ENCODE peak calls at places on chromosomes 2 and 18, in seven cellular contexts. One of them, this sample, is unnamed.

GRCh38 chr2:227228061-227228667 is 63.7 kb downstream of the COL4A3 start:
- DNase-seq in mammary epithelial cell: peak; percentile 59
- DNase-seq in hepatocyte: no peak
- DNase-seq in keratinocyte: no peak
- DNase-seq in GM12878: no peak
- DNase-seq in fibroblast of lung: no peak
- DNase-seq in HCT116: no peak
- DNase-seq in this sample: no peak

GRCh38 chr2:43020990-43021677 is 205.3 kb downstream of the ZFP36L2 start:
- DNase-seq in mammary epithelial cell: peak; percentile 72
- DNase-seq in hepatocyte: no peak
- DNase-seq in keratinocyte: no peak
- DNase-seq in GM12878: no peak
- DNase-seq in fibroblast of lung: no peak
- DNase-seq in HCT116: no peak
- DNase-seq in this sample: no peak

GRCh38 chr2:180823546-180824141 is 156.8 kb upstream of the UBE2E3 start:
- DNase-seq in mammary epithelial cell: peak; percentile 60
- DNase-seq in hepatocyte: no peak
- DNase-seq in keratinocyte: no peak
- DNase-seq in GM12878: no peak
- DNase-seq in fibroblast of lung: peak; percentile 49
- DNase-seq in HCT116: no peak
- DNase-seq in this sample: peak; percentile 89

GRCh38 chr18:59902180-59902992 is 2.6 kb downstream of the PMAIP1 start:
- DNase-seq in mammary epithelial cell: peak; percentile 76
- DNase-seq in hepatocyte: no peak
- DNase-seq in keratinocyte: no peak
- DNase-seq in GM12878: no peak
- DNase-seq in fibroblast of lung: peak; percentile 88
- DNase-seq in HCT116: no peak
- DNase-seq in this sample: no peak

GRCh38 chr2:128525653-128526052 is 207.0 kb upstream of the HS6ST1 start:
- DNase-seq in mammary epithelial cell: no peak
- DNase-seq in hepatocyte: no peak
- DNase-seq in keratinocyte: no peak
- DNase-seq in GM12878: no peak
- DNase-seq in fibroblast of lung: no peak
- DNase-seq in HCT116: no peak
- DNase-seq in this sample: no peak

GRCh38 chr2:13524492-13524891 is 807.8 kb downstream of the TRIB2 start:
- DNase-seq in mammary epithelial cell: no peak
- DNase-seq in hepatocyte: no peak
- DNase-seq in keratinocyte: no peak
- DNase-seq in GM12878: no peak
- DNase-seq in fibroblast of lung: no peak
- DNase-seq in HCT116: no peak
- DNase-seq in this sample: peak; percentile 67

GRCh38 chr2:40746150-40746549 is 294.3 kb upstream of the SLC8A1 start:
- DNase-seq in mammary epithelial cell: no peak
- DNase-seq in hepatocyte: no peak
- DNase-seq in keratinocyte: no peak
- DNase-seq in GM12878: no peak
- DNase-seq in fibroblast of lung: no peak
- DNase-seq in HCT116: no peak
- DNase-seq in this sample: peak; percentile 12

GRCh38 chr2:95278051-95278471 is 3.8 kb downstream of the PROM2 start:
- DNase-seq in mammary epithelial cell: peak; percentile 91
- DNase-seq in hepatocyte: no peak
- DNase-seq in keratinocyte: no peak
- DNase-seq in GM12878: no peak
- DNase-seq in fibroblast of lung: peak; percentile 64
- DNase-seq in HCT116: peak; percentile 48
- DNase-seq in this sample: no peak

GRCh38 chr2:239312081-239312501 is 88.7 kb downstream of the HDAC4 start:
- DNase-seq in mammary epithelial cell: no peak
- DNase-seq in hepatocyte: no peak
- DNase-seq in keratinocyte: no peak
- DNase-seq in GM12878: no peak
- DNase-seq in fibroblast of lung: no peak
- DNase-seq in HCT116: no peak
- DNase-seq in this sample: no peak

GRCh38 chr2:117613101-117613500 is 201.4 kb upstream of the DDX18 start:
- DNase-seq in mammary epithelial cell: no peak
- DNase-seq in hepatocyte: no peak
- DNase-seq in keratinocyte: no peak
- DNase-seq in GM12878: no peak
- DNase-seq in fibroblast of lung: no peak
- DNase-seq in HCT116: no peak
- DNase-seq in this sample: no peak

GRCh38 chr2:24272907-24273306 is 87.4 kb downstream of the ITSN2 start:
- DNase-seq in mammary epithelial cell: no peak
- DNase-seq in hepatocyte: no peak
- DNase-seq in keratinocyte: no peak
- DNase-seq in GM12878: no peak
- DNase-seq in fibroblast of lung: no peak
- DNase-seq in HCT116: no peak
- DNase-seq in this sample: no peak

DNA sequence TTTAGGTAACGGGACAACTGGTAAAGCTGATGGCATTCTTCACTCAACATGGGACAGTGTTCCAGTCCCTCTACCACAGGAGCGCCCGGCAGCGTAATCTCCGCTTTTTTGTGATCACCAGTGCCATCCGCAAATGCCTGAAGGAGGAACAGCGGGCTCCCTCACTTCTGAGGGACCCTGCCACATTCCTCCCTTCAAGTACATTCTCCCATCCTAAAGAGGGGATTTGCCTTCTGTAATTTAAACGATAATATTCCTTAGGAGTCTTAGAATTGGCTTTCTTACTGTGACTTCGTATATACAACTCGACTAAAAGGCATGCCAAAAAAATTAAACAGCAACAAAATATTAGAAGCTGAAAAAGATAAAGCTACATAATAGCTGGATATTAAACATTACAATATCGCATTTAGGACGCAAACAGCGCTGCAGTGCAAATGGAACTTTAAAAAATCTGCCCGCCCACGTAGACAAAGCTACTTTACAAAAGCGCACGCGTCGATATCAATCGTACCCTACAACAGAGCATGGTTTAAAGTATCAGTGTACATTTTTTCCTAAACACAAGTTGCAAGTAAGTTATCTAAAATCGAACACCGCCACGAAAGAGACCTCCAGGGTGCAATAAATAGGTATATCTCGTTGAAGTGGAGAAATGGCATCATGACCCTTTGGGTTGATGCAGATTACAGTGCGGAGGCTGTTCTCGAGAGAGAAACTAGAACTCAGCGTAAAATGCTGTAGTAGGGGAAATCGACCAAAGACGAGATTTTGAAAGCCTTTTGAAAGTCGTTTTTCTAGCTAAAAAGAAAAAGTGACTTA is 2.3 kb upstream of the VSNL1 start:
- DNase-seq in mammary epithelial cell: peak; percentile 14
- DNase-seq in hepatocyte: peak; percentile 18
- DNase-seq in keratinocyte: no peak
- DNase-seq in GM12878: no peak
- DNase-seq in fibroblast of lung: peak; percentile 65
- DNase-seq in HCT116: peak; percentile 19
- DNase-seq in this sample: peak; percentile 49
- TF ChIP-seq EZH2 in mammary epithelial cell: no peak
- TF ChIP-seq EZH2 in hepatocyte: peak; percentile 22
- TF ChIP-seq EZH2 in keratinocyte: no peak
- TF ChIP-seq EZH2 in GM12878: peak; percentile 78
- TF ChIP-seq EZH2 in fibroblast of lung: no peak
- TF ChIP-seq EZH2 in HCT116: no peak
- TF ChIP-seq EZH2 in this sample: no peak

DNA sequence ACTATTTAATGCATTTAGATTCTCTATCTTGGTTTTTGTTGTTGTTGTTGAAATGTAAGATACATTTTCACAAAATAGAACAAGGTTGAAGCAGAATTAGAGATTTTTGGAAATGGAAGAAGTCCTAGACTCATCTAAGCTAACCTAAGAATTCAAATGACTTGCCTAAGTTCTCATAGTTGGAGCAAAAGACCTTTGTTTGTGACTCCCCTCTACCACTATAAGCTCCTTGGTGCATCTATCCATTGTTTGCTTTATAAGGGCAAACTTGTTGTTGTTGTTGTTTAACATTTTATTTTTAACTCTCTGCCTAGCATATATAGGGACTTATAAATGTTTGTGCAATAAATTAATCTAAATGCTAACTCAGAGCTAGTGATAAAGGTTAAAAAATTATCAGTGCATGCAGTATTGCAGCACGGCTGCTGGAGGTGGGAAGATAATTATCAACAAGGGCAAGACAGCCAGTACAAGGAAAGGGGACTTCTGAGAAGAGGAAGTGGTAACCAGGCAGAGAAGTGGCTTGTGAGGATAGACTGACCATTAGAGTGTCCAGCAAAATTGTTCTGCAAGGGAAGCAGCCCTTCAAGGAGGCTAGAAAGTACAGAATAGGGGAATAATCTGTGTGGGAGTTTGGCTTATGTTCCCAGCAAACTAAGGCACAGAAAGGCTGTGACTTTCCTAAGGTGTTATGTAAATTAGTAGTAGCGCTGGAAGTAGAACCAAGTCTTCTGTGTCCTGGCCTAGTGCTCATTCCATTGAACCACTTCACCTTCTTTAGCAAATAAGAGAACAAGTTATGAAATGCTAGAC is 38.1 kb upstream of the ACYP2 start:
- DNase-seq in mammary epithelial cell: no peak
- DNase-seq in hepatocyte: no peak
- DNase-seq in keratinocyte: no peak
- DNase-seq in GM12878: no peak
- DNase-seq in fibroblast of lung: no peak
- DNase-seq in HCT116: no peak
- DNase-seq in this sample: no peak
- H2AFZ ChIP-seq in mammary epithelial cell: no peak overlapping the region
- H2AFZ ChIP-seq in hepatocyte: no peak overlapping the region
- H2AFZ ChIP-seq in keratinocyte: no peak overlapping the region
- H2AFZ ChIP-seq in GM12878: no peak overlapping the region
- H2AFZ ChIP-seq in fibroblast of lung: no peak overlapping the region
- H2AFZ ChIP-seq in HCT116: no peak overlapping the region
- H2AFZ ChIP-seq in this sample: no peak overlapping the region

GRCh38 chr2:172970660-172971059 is 105.0 kb upstream of the MAP3K20 start:
- DNase-seq in mammary epithelial cell: peak; percentile 39
- DNase-seq in hepatocyte: no peak
- DNase-seq in keratinocyte: no peak
- DNase-seq in GM12878: no peak
- DNase-seq in fibroblast of lung: no peak
- DNase-seq in HCT116: no peak
- DNase-seq in this sample: no peak

GRCh38 chr2:172969171-172969570 is 106.5 kb upstream of the MAP3K20 start:
- DNase-seq in mammary epithelial cell: no peak
- DNase-seq in hepatocyte: no peak
- DNase-seq in keratinocyte: no peak
- DNase-seq in GM12878: no peak
- DNase-seq in fibroblast of lung: peak; percentile 28
- DNase-seq in HCT116: no peak
- DNase-seq in this sample: no peak

GRCh38 chr2:172974762-172975161 is 100.9 kb upstream of the MAP3K20 start:
- DNase-seq in mammary epithelial cell: no peak
- DNase-seq in hepatocyte: no peak
- DNase-seq in keratinocyte: no peak
- DNase-seq in GM12878: no peak
- DNase-seq in fibroblast of lung: no peak
- DNase-seq in HCT116: no peak
- DNase-seq in this sample: no peak

GRCh38 chr2:172969609-172970008 is 106.0 kb upstream of the MAP3K20 start:
- DNase-seq in mammary epithelial cell: peak; percentile 16
- DNase-seq in hepatocyte: no peak
- DNase-seq in keratinocyte: no peak
- DNase-seq in GM12878: no peak
- DNase-seq in fibroblast of lung: no peak
- DNase-seq in HCT116: no peak
- DNase-seq in this sample: no peak

GRCh38 chr2:172972005-172972619 is 103.5 kb upstream of the MAP3K20 start:
- DNase-seq in mammary epithelial cell: peak; percentile 44
- DNase-seq in hepatocyte: peak; percentile 55
- DNase-seq in keratinocyte: no peak
- DNase-seq in GM12878: no peak
- DNase-seq in fibroblast of lung: peak; percentile 62
- DNase-seq in HCT116: peak; percentile 36
- DNase-seq in this sample: peak; percentile 53
- TF ChIP-seq CTCF in mammary epithelial cell: peak; percentile 91
- TF ChIP-seq CTCF in hepatocyte: peak; percentile 61
- TF ChIP-seq CTCF in keratinocyte: peak; percentile 93
- TF ChIP-seq CTCF in GM12878: peak; percentile 81
- TF ChIP-seq CTCF in fibroblast of lung: peak; percentile 98
- TF ChIP-seq CTCF in HCT116: peak; percentile 97
- TF ChIP-seq CTCF in this sample: peak; percentile 89

DNA sequence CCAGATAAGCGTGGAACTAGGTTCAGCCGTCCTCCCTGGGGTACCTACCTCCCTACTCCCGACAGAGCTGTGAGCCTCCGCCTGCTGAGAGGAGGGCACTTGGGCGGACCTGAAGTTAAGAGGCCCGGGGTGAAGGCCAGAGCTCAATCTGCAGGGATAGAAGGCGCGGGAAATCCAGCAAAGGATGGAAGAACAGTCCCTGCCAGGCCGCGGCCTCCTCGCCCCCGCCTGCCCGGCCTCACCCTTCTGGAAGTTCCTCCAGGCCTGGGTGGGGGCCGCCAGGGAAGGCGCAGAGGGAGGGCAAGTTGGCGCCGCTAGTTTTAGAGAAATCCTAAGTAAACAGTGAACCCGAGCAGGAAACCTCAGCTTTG is 13.0 kb downstream of the EN1 start:
- DNase-seq in mammary epithelial cell: no peak
- DNase-seq in hepatocyte: no peak
- DNase-seq in keratinocyte: no peak
- DNase-seq in GM12878: no peak
- DNase-seq in fibroblast of lung: no peak
- DNase-seq in HCT116: no peak
- DNase-seq in this sample: no peak
- TF ChIP-seq EZH2 in mammary epithelial cell: peak; percentile 3
- TF ChIP-seq EZH2 in hepatocyte: peak; percentile 82
- TF ChIP-seq EZH2 in keratinocyte: no peak
- TF ChIP-seq EZH2 in GM12878: no peak
- TF ChIP-seq EZH2 in fibroblast of lung: no peak
- TF ChIP-seq EZH2 in HCT116: no peak
- TF ChIP-seq EZH2 in this sample: no peak

DNA sequence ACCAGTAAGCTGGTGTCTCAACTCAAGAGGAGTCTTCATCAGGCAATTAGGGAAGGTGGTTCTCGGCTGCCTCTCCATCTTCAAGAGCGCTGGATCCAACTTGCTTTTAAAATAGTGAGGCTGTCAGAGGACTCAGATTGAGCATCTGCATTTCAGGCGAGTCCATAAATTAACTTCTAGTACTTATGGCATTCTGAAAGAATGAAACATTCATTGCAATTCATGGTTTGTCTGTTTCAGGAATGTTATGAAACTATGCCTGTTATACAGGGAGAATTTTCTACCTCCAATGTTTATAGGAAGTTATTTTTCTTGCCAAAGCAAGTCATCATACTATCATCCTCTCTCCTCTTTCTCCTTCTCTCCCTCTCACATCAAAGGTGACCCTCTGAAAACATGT is 883.2 kb downstream of the SLC4A3 start:
- DNase-seq in mammary epithelial cell: no peak
- DNase-seq in hepatocyte: no peak
- DNase-seq in keratinocyte: no peak
- DNase-seq in GM12878: no peak
- DNase-seq in fibroblast of lung: no peak
- DNase-seq in HCT116: no peak
- DNase-seq in this sample: no peak
- H2AFZ ChIP-seq in mammary epithelial cell: no peak overlapping the region
- H2AFZ ChIP-seq in hepatocyte: no peak overlapping the region
- H2AFZ ChIP-seq in keratinocyte: no peak overlapping the region
- H2AFZ ChIP-seq in GM12878: no peak overlapping the region
- H2AFZ ChIP-seq in fibroblast of lung: no peak overlapping the region
- H2AFZ ChIP-seq in HCT116: no peak overlapping the region
- H2AFZ ChIP-seq in this sample: no peak overlapping the region